ENCODE peak calls at places on chromosomes 16 and 17, in ten cellular contexts. One of them, this sample, is unnamed.

GRCh38 chr17:16568541-16569357 is at the start of gene ZNF287:
- DNase-seq in fibroblast of villous mesenchyme: peak
- DNase-seq in HFFc6: peak
- DNase-seq in astrocyte: peak
- DNase-seq in fibroblast of the aortic adventitia: peak
- DNase-seq in prostate gland: peak
- DNase-seq in NCI-H524: peak
- DNase-seq in activated CD8-positive, alpha-beta memory T cell treated with anti-CD3 and anti-CD28 coated beads for 4 hours: peak
- DNase-seq in H7: peak
- DNase-seq in activated CD4-positive, alpha-beta T cell treated with anti-CD3 and anti-CD28 coated beads, Interleukin-2, amount 10 ng/mL, durations not matched to agents 7 days and 5 days: peak
- DNase-seq in this sample: peak

GRCh38 chr16:29760567-29761279 is 14.9 kb upstream of the C16orf54 start:
- DNase-seq in fibroblast of villous mesenchyme: no peak
- DNase-seq in HFFc6: no peak
- DNase-seq in astrocyte: no peak
- DNase-seq in fibroblast of the aortic adventitia: no peak
- DNase-seq in prostate gland: no peak
- DNase-seq in NCI-H524: no peak
- DNase-seq in activated CD8-positive, alpha-beta memory T cell treated with anti-CD3 and anti-CD28 coated beads for 4 hours: no peak
- DNase-seq in H7: no peak
- DNase-seq in activated CD4-positive, alpha-beta T cell treated with anti-CD3 and anti-CD28 coated beads, Interleukin-2, amount 10 ng/mL, durations not matched to agents 7 days and 5 days: no peak
- DNase-seq in this sample: no peak

GRCh38 chr16:28090646-28091377 is 27.3 kb upstream of the GSG1L start:
- DNase-seq in fibroblast of villous mesenchyme: no peak
- DNase-seq in HFFc6: peak
- DNase-seq in astrocyte: peak
- DNase-seq in fibroblast of the aortic adventitia: peak
- DNase-seq in prostate gland: no peak
- DNase-seq in NCI-H524: no peak
- DNase-seq in activated CD8-positive, alpha-beta memory T cell treated with anti-CD3 and anti-CD28 coated beads for 4 hours: no peak
- DNase-seq in H7: peak
- DNase-seq in activated CD4-positive, alpha-beta T cell treated with anti-CD3 and anti-CD28 coated beads, Interleukin-2, amount 10 ng/mL, durations not matched to agents 7 days and 5 days: no peak
- DNase-seq in this sample: no peak

GRCh38 chr17:28983286-28984240 is 22.3 kb downstream of the SEZ6 start:
- DNase-seq in fibroblast of villous mesenchyme: no peak
- DNase-seq in HFFc6: no peak
- DNase-seq in astrocyte: no peak
- DNase-seq in fibroblast of the aortic adventitia: no peak
- DNase-seq in prostate gland: no peak
- DNase-seq in NCI-H524: peak
- DNase-seq in activated CD8-positive, alpha-beta memory T cell treated with anti-CD3 and anti-CD28 coated beads for 4 hours: no peak
- DNase-seq in H7: no peak
- DNase-seq in activated CD4-positive, alpha-beta T cell treated with anti-CD3 and anti-CD28 coated beads, Interleukin-2, amount 10 ng/mL, durations not matched to agents 7 days and 5 days: no peak
- DNase-seq in this sample: no peak

GRCh38 chr16:66661210-66661560 is 35.4 kb downstream of the CMTM4 start:
- DNase-seq in fibroblast of villous mesenchyme: no peak
- DNase-seq in HFFc6: no peak
- DNase-seq in astrocyte: no peak
- DNase-seq in fibroblast of the aortic adventitia: no peak
- DNase-seq in prostate gland: no peak
- DNase-seq in NCI-H524: no peak
- DNase-seq in activated CD8-positive, alpha-beta memory T cell treated with anti-CD3 and anti-CD28 coated beads for 4 hours: no peak
- DNase-seq in H7: no peak
- DNase-seq in activated CD4-positive, alpha-beta T cell treated with anti-CD3 and anti-CD28 coated beads, Interleukin-2, amount 10 ng/mL, durations not matched to agents 7 days and 5 days: no peak
- DNase-seq in this sample: no peak

GRCh38 chr17:45146616-45147101 is 1.6 kb upstream of the HEXIM1 start:
- DNase-seq in fibroblast of villous mesenchyme: peak
- DNase-seq in HFFc6: peak
- DNase-seq in astrocyte: peak
- DNase-seq in fibroblast of the aortic adventitia: peak
- DNase-seq in prostate gland: peak
- DNase-seq in NCI-H524: no peak
- DNase-seq in activated CD8-positive, alpha-beta memory T cell treated with anti-CD3 and anti-CD28 coated beads for 4 hours: no peak
- DNase-seq in H7: no peak
- DNase-seq in activated CD4-positive, alpha-beta T cell treated with anti-CD3 and anti-CD28 coated beads, Interleukin-2, amount 10 ng/mL, durations not matched to agents 7 days and 5 days: no peak
- DNase-seq in this sample: no peak

GRCh38 chr17:76725580-76726230 is 701 bp downstream of the JMJD6 start:
- DNase-seq in fibroblast of villous mesenchyme: peak
- DNase-seq in HFFc6: no peak
- DNase-seq in astrocyte: no peak
- DNase-seq in fibroblast of the aortic adventitia: peak
- DNase-seq in prostate gland: peak
- DNase-seq in NCI-H524: peak
- DNase-seq in activated CD8-positive, alpha-beta memory T cell treated with anti-CD3 and anti-CD28 coated beads for 4 hours: no peak
- DNase-seq in H7: no peak
- DNase-seq in activated CD4-positive, alpha-beta T cell treated with anti-CD3 and anti-CD28 coated beads, Interleukin-2, amount 10 ng/mL, durations not matched to agents 7 days and 5 days: peak
- DNase-seq in this sample: no peak

GRCh38 chr16:84606081-84606875 is 11.6 kb downstream of the COTL1 start:
- DNase-seq in fibroblast of villous mesenchyme: no peak
- DNase-seq in HFFc6: no peak
- DNase-seq in astrocyte: no peak
- DNase-seq in fibroblast of the aortic adventitia: no peak
- DNase-seq in prostate gland: no peak
- DNase-seq in NCI-H524: no peak
- DNase-seq in activated CD8-positive, alpha-beta memory T cell treated with anti-CD3 and anti-CD28 coated beads for 4 hours: no peak
- DNase-seq in H7: no peak
- DNase-seq in activated CD4-positive, alpha-beta T cell treated with anti-CD3 and anti-CD28 coated beads, Interleukin-2, amount 10 ng/mL, durations not matched to agents 7 days and 5 days: peak
- DNase-seq in this sample: peak

GRCh38 chr16:69324585-69325253 is 5.7 kb downstream of the PDF start:
- DNase-seq in fibroblast of villous mesenchyme: no peak
- DNase-seq in HFFc6: no peak
- DNase-seq in astrocyte: no peak
- DNase-seq in fibroblast of the aortic adventitia: no peak
- DNase-seq in prostate gland: no peak
- DNase-seq in NCI-H524: no peak
- DNase-seq in activated CD8-positive, alpha-beta memory T cell treated with anti-CD3 and anti-CD28 coated beads for 4 hours: no peak
- DNase-seq in H7: no peak
- DNase-seq in activated CD4-positive, alpha-beta T cell treated with anti-CD3 and anti-CD28 coated beads, Interleukin-2, amount 10 ng/mL, durations not matched to agents 7 days and 5 days: no peak
- DNase-seq in this sample: no peak

GRCh38 chr16:12546918-12547607 is 256.6 kb downstream of the CPPED1 start:
- DNase-seq in fibroblast of villous mesenchyme: no peak
- DNase-seq in HFFc6: no peak
- DNase-seq in astrocyte: no peak
- DNase-seq in fibroblast of the aortic adventitia: no peak
- DNase-seq in prostate gland: no peak
- DNase-seq in NCI-H524: no peak
- DNase-seq in activated CD8-positive, alpha-beta memory T cell treated with anti-CD3 and anti-CD28 coated beads for 4 hours: no peak
- DNase-seq in H7: no peak
- DNase-seq in activated CD4-positive, alpha-beta T cell treated with anti-CD3 and anti-CD28 coated beads, Interleukin-2, amount 10 ng/mL, durations not matched to agents 7 days and 5 days: no peak
- DNase-seq in this sample: no peak

GRCh38 chr17:38464251-38464722 is 36.0 kb downstream of the ARHGAP23 start:
- DNase-seq in fibroblast of villous mesenchyme: peak
- DNase-seq in HFFc6: no peak
- DNase-seq in astrocyte: no peak
- DNase-seq in fibroblast of the aortic adventitia: no peak
- DNase-seq in prostate gland: no peak
- DNase-seq in NCI-H524: no peak
- DNase-seq in activated CD8-positive, alpha-beta memory T cell treated with anti-CD3 and anti-CD28 coated beads for 4 hours: no peak
- DNase-seq in H7: peak
- DNase-seq in activated CD4-positive, alpha-beta T cell treated with anti-CD3 and anti-CD28 coated beads, Interleukin-2, amount 10 ng/mL, durations not matched to agents 7 days and 5 days: no peak
- DNase-seq in this sample: no peak

GRCh38 chr17:7837375-7838290 is 3.6 kb downstream of the KDM6B start:
- DNase-seq in fibroblast of villous mesenchyme: peak
- DNase-seq in HFFc6: no peak
- DNase-seq in astrocyte: no peak
- DNase-seq in fibroblast of the aortic adventitia: peak
- DNase-seq in prostate gland: no peak
- DNase-seq in NCI-H524: no peak
- DNase-seq in activated CD8-positive, alpha-beta memory T cell treated with anti-CD3 and anti-CD28 coated beads for 4 hours: no peak
- DNase-seq in H7: no peak
- DNase-seq in activated CD4-positive, alpha-beta T cell treated with anti-CD3 and anti-CD28 coated beads, Interleukin-2, amount 10 ng/mL, durations not matched to agents 7 days and 5 days: no peak
- DNase-seq in this sample: no peak

GRCh38 chr17:17191346-17191792 is 14.8 kb downstream of the PLD6 start:
- DNase-seq in fibroblast of villous mesenchyme: peak
- DNase-seq in HFFc6: peak
- DNase-seq in astrocyte: peak
- DNase-seq in fibroblast of the aortic adventitia: peak
- DNase-seq in prostate gland: no peak
- DNase-seq in NCI-H524: no peak
- DNase-seq in activated CD8-positive, alpha-beta memory T cell treated with anti-CD3 and anti-CD28 coated beads for 4 hours: no peak
- DNase-seq in H7: no peak
- DNase-seq in activated CD4-positive, alpha-beta T cell treated with anti-CD3 and anti-CD28 coated beads, Interleukin-2, amount 10 ng/mL, durations not matched to agents 7 days and 5 days: no peak
- DNase-seq in this sample: no peak

GRCh38 chr16:17358846-17359245 is 111.9 kb downstream of the XYLT1 start:
- DNase-seq in fibroblast of villous mesenchyme: no peak
- DNase-seq in HFFc6: no peak
- DNase-seq in astrocyte: peak
- DNase-seq in fibroblast of the aortic adventitia: peak
- DNase-seq in prostate gland: no peak
- DNase-seq in NCI-H524: no peak
- DNase-seq in activated CD8-positive, alpha-beta memory T cell treated with anti-CD3 and anti-CD28 coated beads for 4 hours: no peak
- DNase-seq in H7: no peak
- DNase-seq in activated CD4-positive, alpha-beta T cell treated with anti-CD3 and anti-CD28 coated beads, Interleukin-2, amount 10 ng/mL, durations not matched to agents 7 days and 5 days: no peak
- DNase-seq in this sample: no peak

GRCh38 chr16:53131363-53132071 is 76.7 kb downstream of the CHD9 start:
- DNase-seq in fibroblast of villous mesenchyme: peak
- DNase-seq in HFFc6: peak
- DNase-seq in astrocyte: no peak
- DNase-seq in fibroblast of the aortic adventitia: peak
- DNase-seq in prostate gland: peak
- DNase-seq in NCI-H524: peak
- DNase-seq in activated CD8-positive, alpha-beta memory T cell treated with anti-CD3 and anti-CD28 coated beads for 4 hours: peak
- DNase-seq in H7: peak
- DNase-seq in activated CD4-positive, alpha-beta T cell treated with anti-CD3 and anti-CD28 coated beads, Interleukin-2, amount 10 ng/mL, durations not matched to agents 7 days and 5 days: peak
- DNase-seq in this sample: peak

GRCh38 chr17:48596735-48597491 is 3.3 kb upstream of the HOXB5 start:
- DNase-seq in fibroblast of villous mesenchyme: no peak
- DNase-seq in HFFc6: no peak
- DNase-seq in astrocyte: no peak
- DNase-seq in fibroblast of the aortic adventitia: no peak
- DNase-seq in prostate gland: no peak
- DNase-seq in NCI-H524: no peak
- DNase-seq in activated CD8-positive, alpha-beta memory T cell treated with anti-CD3 and anti-CD28 coated beads for 4 hours: no peak
- DNase-seq in H7: peak
- DNase-seq in activated CD4-positive, alpha-beta T cell treated with anti-CD3 and anti-CD28 coated beads, Interleukin-2, amount 10 ng/mL, durations not matched to agents 7 days and 5 days: no peak
- DNase-seq in this sample: no peak

GRCh38 chr17:54901230-54901847 is 687 bp downstream of the TOM1L1 start:
- DNase-seq in fibroblast of villous mesenchyme: peak
- DNase-seq in HFFc6: peak
- DNase-seq in astrocyte: peak
- DNase-seq in fibroblast of the aortic adventitia: peak
- DNase-seq in prostate gland: no peak
- DNase-seq in NCI-H524: peak
- DNase-seq in activated CD8-positive, alpha-beta memory T cell treated with anti-CD3 and anti-CD28 coated beads for 4 hours: no peak
- DNase-seq in H7: peak
- DNase-seq in activated CD4-positive, alpha-beta T cell treated with anti-CD3 and anti-CD28 coated beads, Interleukin-2, amount 10 ng/mL, durations not matched to agents 7 days and 5 days: no peak
- DNase-seq in this sample: no peak

GRCh38 chr16:22141746-22142145 is 20.6 kb upstream of the SDR42E2 start:
- DNase-seq in fibroblast of villous mesenchyme: peak
- DNase-seq in HFFc6: peak
- DNase-seq in astrocyte: no peak
- DNase-seq in fibroblast of the aortic adventitia: peak
- DNase-seq in prostate gland: no peak
- DNase-seq in NCI-H524: no peak
- DNase-seq in activated CD8-positive, alpha-beta memory T cell treated with anti-CD3 and anti-CD28 coated beads for 4 hours: no peak
- DNase-seq in H7: peak
- DNase-seq in activated CD4-positive, alpha-beta T cell treated with anti-CD3 and anti-CD28 coated beads, Interleukin-2, amount 10 ng/mL, durations not matched to agents 7 days and 5 days: no peak
- DNase-seq in this sample: no peak

GRCh38 chr17:45410144-45411091 is 22.3 kb downstream of the ARHGAP27 start:
- DNase-seq in fibroblast of villous mesenchyme: no peak
- DNase-seq in HFFc6: no peak
- DNase-seq in astrocyte: no peak
- DNase-seq in fibroblast of the aortic adventitia: no peak
- DNase-seq in prostate gland: no peak
- DNase-seq in NCI-H524: no peak
- DNase-seq in activated CD8-positive, alpha-beta memory T cell treated with anti-CD3 and anti-CD28 coated beads for 4 hours: peak
- DNase-seq in H7: peak
- DNase-seq in activated CD4-positive, alpha-beta T cell treated with anti-CD3 and anti-CD28 coated beads, Interleukin-2, amount 10 ng/mL, durations not matched to agents 7 days and 5 days: peak
- DNase-seq in this sample: no peak

GRCh38 chr16:85354623-85355514 is 242.6 kb upstream of the CIBAR2 start:
- DNase-seq in fibroblast of villous mesenchyme: peak
- DNase-seq in HFFc6: peak
- DNase-seq in astrocyte: peak
- DNase-seq in fibroblast of the aortic adventitia: peak
- DNase-seq in prostate gland: no peak
- DNase-seq in NCI-H524: peak
- DNase-seq in activated CD8-positive, alpha-beta memory T cell treated with anti-CD3 and anti-CD28 coated beads for 4 hours: no peak
- DNase-seq in H7: no peak
- DNase-seq in activated CD4-positive, alpha-beta T cell treated with anti-CD3 and anti-CD28 coated beads, Interleukin-2, amount 10 ng/mL, durations not matched to agents 7 days and 5 days: no peak
- DNase-seq in this sample: no peak

GRCh38 chr17:81392909-81393654 is 2.2 kb upstream of the BAHCC1 start:
- DNase-seq in fibroblast of villous mesenchyme: peak
- DNase-seq in HFFc6: no peak
- DNase-seq in astrocyte: no peak
- DNase-seq in fibroblast of the aortic adventitia: no peak
- DNase-seq in prostate gland: no peak
- DNase-seq in NCI-H524: no peak
- DNase-seq in activated CD8-positive, alpha-beta memory T cell treated with anti-CD3 and anti-CD28 coated beads for 4 hours: no peak
- DNase-seq in H7: peak
- DNase-seq in activated CD4-positive, alpha-beta T cell treated with anti-CD3 and anti-CD28 coated beads, Interleukin-2, amount 10 ng/mL, durations not matched to agents 7 days and 5 days: no peak
- DNase-seq in this sample: no peak

GRCh38 chr17:70130274-70130673 is 39.1 kb upstream of the KCNJ2 start:
- DNase-seq in fibroblast of villous mesenchyme: no peak
- DNase-seq in HFFc6: no peak
- DNase-seq in astrocyte: no peak
- DNase-seq in fibroblast of the aortic adventitia: no peak
- DNase-seq in prostate gland: no peak
- DNase-seq in NCI-H524: no peak
- DNase-seq in activated CD8-positive, alpha-beta memory T cell treated with anti-CD3 and anti-CD28 coated beads for 4 hours: no peak
- DNase-seq in H7: no peak
- DNase-seq in activated CD4-positive, alpha-beta T cell treated with anti-CD3 and anti-CD28 coated beads, Interleukin-2, amount 10 ng/mL, durations not matched to agents 7 days and 5 days: no peak
- DNase-seq in this sample: no peak

GRCh38 chr17:33290156-33290697 is 2.9 kb downstream of the ASIC2 start:
- DNase-seq in fibroblast of villous mesenchyme: no peak
- DNase-seq in HFFc6: no peak
- DNase-seq in astrocyte: no peak
- DNase-seq in fibroblast of the aortic adventitia: no peak
- DNase-seq in prostate gland: no peak
- DNase-seq in NCI-H524: no peak
- DNase-seq in activated CD8-positive, alpha-beta memory T cell treated with anti-CD3 and anti-CD28 coated beads for 4 hours: no peak
- DNase-seq in H7: no peak
- DNase-seq in activated CD4-positive, alpha-beta T cell treated with anti-CD3 and anti-CD28 coated beads, Interleukin-2, amount 10 ng/mL, durations not matched to agents 7 days and 5 days: no peak
- DNase-seq in this sample: no peak

GRCh38 chr17:40122466-40122943 is 734 bp downstream of the MSL1 start:
- DNase-seq in fibroblast of villous mesenchyme: peak
- DNase-seq in HFFc6: peak
- DNase-seq in astrocyte: no peak
- DNase-seq in fibroblast of the aortic adventitia: no peak
- DNase-seq in prostate gland: no peak
- DNase-seq in NCI-H524: no peak
- DNase-seq in activated CD8-positive, alpha-beta memory T cell treated with anti-CD3 and anti-CD28 coated beads for 4 hours: no peak
- DNase-seq in H7: peak
- DNase-seq in activated CD4-positive, alpha-beta T cell treated with anti-CD3 and anti-CD28 coated beads, Interleukin-2, amount 10 ng/mL, durations not matched to agents 7 days and 5 days: no peak
- DNase-seq in this sample: no peak

GRCh38 chr17:48612456-48612853 is 1.6 kb upstream of the HOXB7 start:
- DNase-seq in fibroblast of villous mesenchyme: no peak
- DNase-seq in HFFc6: no peak
- DNase-seq in astrocyte: no peak
- DNase-seq in fibroblast of the aortic adventitia: no peak
- DNase-seq in prostate gland: no peak
- DNase-seq in NCI-H524: no peak
- DNase-seq in activated CD8-positive, alpha-beta memory T cell treated with anti-CD3 and anti-CD28 coated beads for 4 hours: no peak
- DNase-seq in H7: no peak
- DNase-seq in activated CD4-positive, alpha-beta T cell treated with anti-CD3 and anti-CD28 coated beads, Interleukin-2, amount 10 ng/mL, durations not matched to agents 7 days and 5 days: no peak
- DNase-seq in this sample: no peak

GRCh38 chr17:79188048-79188447 is 113.4 kb downstream of the ENGASE start:
- DNase-seq in fibroblast of villous mesenchyme: no peak
- DNase-seq in HFFc6: no peak
- DNase-seq in astrocyte: no peak
- DNase-seq in fibroblast of the aortic adventitia: no peak
- DNase-seq in prostate gland: no peak
- DNase-seq in NCI-H524: peak
- DNase-seq in activated CD8-positive, alpha-beta memory T cell treated with anti-CD3 and anti-CD28 coated beads for 4 hours: no peak
- DNase-seq in H7: peak
- DNase-seq in activated CD4-positive, alpha-beta T cell treated with anti-CD3 and anti-CD28 coated beads, Interleukin-2, amount 10 ng/mL, durations not matched to agents 7 days and 5 days: no peak
- DNase-seq in this sample: no peak

GRCh38 chr16:13453325-13453724 is 466.6 kb upstream of the ERCC4 start:
- DNase-seq in fibroblast of villous mesenchyme: no peak
- DNase-seq in HFFc6: no peak
- DNase-seq in astrocyte: peak
- DNase-seq in fibroblast of the aortic adventitia: no peak
- DNase-seq in prostate gland: no peak
- DNase-seq in NCI-H524: no peak
- DNase-seq in activated CD8-positive, alpha-beta memory T cell treated with anti-CD3 and anti-CD28 coated beads for 4 hours: no peak
- DNase-seq in H7: no peak
- DNase-seq in activated CD4-positive, alpha-beta T cell treated with anti-CD3 and anti-CD28 coated beads, Interleukin-2, amount 10 ng/mL, durations not matched to agents 7 days and 5 days: no peak
- DNase-seq in this sample: no peak

GRCh38 chr16:9647981-9648701 is 534.1 kb downstream of the GRIN2A start:
- DNase-seq in fibroblast of villous mesenchyme: peak
- DNase-seq in HFFc6: peak
- DNase-seq in astrocyte: peak
- DNase-seq in fibroblast of the aortic adventitia: peak
- DNase-seq in prostate gland: peak
- DNase-seq in NCI-H524: peak
- DNase-seq in activated CD8-positive, alpha-beta memory T cell treated with anti-CD3 and anti-CD28 coated beads for 4 hours: no peak
- DNase-seq in H7: peak
- DNase-seq in activated CD4-positive, alpha-beta T cell treated with anti-CD3 and anti-CD28 coated beads, Interleukin-2, amount 10 ng/mL, durations not matched to agents 7 days and 5 days: no peak
- DNase-seq in this sample: no peak

This sample was measured in central memory CD8-positive, alpha-beta T cell.